ENCODE peak calls at places on chromosome 17, in five cellular contexts. Z is breast epithelium, M is HCT116, B is transverse colon, H is H1. V is an unnamed sample.

GRCh38 chr17:41363881-41364280 is 5.7 kb downstream of the KRT33B start:
- DNase-seq in Z (no peak), M (no peak), B (no peak), H (no peak), V (no peak)

GRCh38 chr17:7560172-7561027 is 1.3 kb upstream of the SENP3 start:
- DNase-seq in Z (peak), M (no peak), B (peak), H (no peak), V (no peak)

GRCh38 chr17:41415833-41416335 is 8.5 kb downstream of the KRT37 start:
- DNase-seq in Z (no peak), M (no peak), B (no peak), H (no peak), V (no peak)

GRCh38 chr17:75832164-75832651 is 12.0 kb downstream of the UNC13D start:
- DNase-seq in Z (no peak), M (no peak), B (peak), H (no peak), V (no peak)

GRCh38 chr17:40538019-40538935 is 27.0 kb downstream of the CCR7 start:
- DNase-seq in Z (peak), M (no peak), B (no peak), H (no peak), V (no peak)

GRCh38 chr17:79833744-79834574 is 5.3 kb downstream of the CBX4 start:
- DNase-seq in Z (no peak), M (no peak), B (no peak), H (no peak), V (no peak)

GRCh38 chr17:39553326-39553945 is 54.3 kb downstream of the NEUROD2 start:
- DNase-seq in Z (no peak), M (no peak), B (no peak), H (no peak), V (no peak)

GRCh38 chr17:74532115-74532514 is 840 bp upstream of the CD300LB start:
- DNase-seq in Z (no peak), M (no peak), B (peak), H (peak), V (peak)

GRCh38 chr17:76107507-76107906 is 3.9 kb upstream of the EXOC7 start:
- DNase-seq in Z (no peak), M (peak), B (no peak), H (no peak), V (no peak)

GRCh38 chr17:62661337-62661736 is 33.9 kb downstream of the MRC2 start:
- DNase-seq in Z (no peak), M (no peak), B (no peak), H (no peak), V (no peak)

GRCh38 chr17:41382396-41382795 is 290 bp upstream of the KRT34 start:
- DNase-seq in Z (no peak), M (no peak), B (no peak), H (no peak), V (no peak)

GRCh38 chr17:31424944-31425582 is 33.6 kb downstream of the RAB11FIP4 start:
- DNase-seq in Z (no peak), M (no peak), B (no peak), H (peak), V (no peak)

GRCh38 chr17:7563115-7563869 is 1.6 kb downstream of the SENP3 start:
- DNase-seq in Z (no peak), M (no peak), B (no peak), H (no peak), V (no peak)

GRCh38 chr17:40372031-40372430 is 7.5 kb upstream of the GJD3 start:
- DNase-seq in Z (no peak), M (no peak), B (no peak), H (no peak), V (no peak)

GRCh38 chr17:44915727-44916058 is 393 bp upstream of the GFAP start:
- DNase-seq in Z (no peak), M (no peak), B (no peak), H (no peak), V (no peak)

GRCh38 chr17:80872011-80872929 is 119.4 kb upstream of the CHMP6 start:
- DNase-seq in Z (peak), M (no peak), B (no peak), H (no peak), V (no peak)

GRCh38 chr17:7404737-7405412 is 978 bp upstream of the TMEM256 start:
- DNase-seq in Z (peak), M (no peak), B (no peak), H (no peak), V (peak)

GRCh38 chr17:71975998-71976649 is 144.7 kb upstream of the SOX9 start:
- DNase-seq in Z (peak), M (no peak), B (peak), H (no peak), V (peak)
- TF ChIP-seq POLR2AphosphoS5 in Z (peak), M (no peak), B (no peak), H (no peak), V (no peak)

DNA sequence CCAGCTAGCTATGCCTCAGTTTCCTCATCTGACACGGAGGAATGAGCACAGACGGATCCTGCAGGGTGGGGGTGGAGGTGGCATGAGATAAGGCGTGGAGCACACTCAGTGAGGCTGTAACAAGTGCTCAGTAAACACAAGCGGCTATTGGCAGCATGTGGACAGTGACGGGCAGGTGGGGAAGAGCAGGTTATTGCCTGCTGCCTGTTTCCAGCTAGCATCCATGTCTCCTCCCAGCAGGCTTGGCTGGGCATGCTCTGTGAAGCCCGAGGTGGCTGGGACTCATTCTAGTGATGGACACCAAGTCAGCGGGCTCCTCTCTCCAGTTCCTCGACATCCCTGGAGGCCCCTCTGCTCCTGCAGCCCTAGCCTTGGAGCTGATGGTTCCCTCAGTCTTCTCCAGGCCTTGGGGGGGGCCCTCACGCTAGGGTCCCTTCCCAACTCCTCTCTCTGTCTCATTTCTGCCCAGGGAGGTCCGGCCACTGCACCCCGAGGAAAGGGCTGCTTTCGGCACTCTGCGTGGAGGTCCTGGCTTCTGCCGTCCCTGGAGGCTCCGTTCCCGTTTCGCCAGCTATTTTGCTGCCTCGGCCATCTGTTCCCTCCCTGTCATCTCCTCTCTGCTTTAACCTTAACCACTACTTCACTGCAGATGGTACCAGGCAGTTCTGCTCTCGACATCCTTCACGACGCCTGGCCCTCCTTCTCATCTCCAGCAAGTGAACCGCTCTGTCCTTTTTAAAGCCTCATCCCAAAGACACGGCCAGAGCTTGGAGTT is 6.2 kb downstream of the RTN4RL1 start:
- DNase-seq in Z (no peak), M (no peak), B (no peak), H (no peak), V (no peak)
- TF ChIP-seq POLR2AphosphoS5 in Z (no peak), M (no peak), B (no peak), H (no peak), V (no peak)

GRCh38 chr17:55347341-55347740 is 74.3 kb downstream of the MMD start:
- DNase-seq in Z (no peak), M (no peak), B (no peak), H (no peak), V (no peak)

GRCh38 chr17:55345132-55345531 is 76.5 kb downstream of the MMD start:
- DNase-seq in Z (no peak), M (no peak), B (no peak), H (no peak), V (no peak)

GRCh38 chr17:55351027-55351625 is 70.5 kb downstream of the MMD start:
- DNase-seq in Z (no peak), M (no peak), B (no peak), H (no peak), V (no peak)

GRCh38 chr17:55346658-55347057 is 75.0 kb downstream of the MMD start:
- DNase-seq in Z (no peak), M (no peak), B (no peak), H (no peak), V (no peak)

DNA sequence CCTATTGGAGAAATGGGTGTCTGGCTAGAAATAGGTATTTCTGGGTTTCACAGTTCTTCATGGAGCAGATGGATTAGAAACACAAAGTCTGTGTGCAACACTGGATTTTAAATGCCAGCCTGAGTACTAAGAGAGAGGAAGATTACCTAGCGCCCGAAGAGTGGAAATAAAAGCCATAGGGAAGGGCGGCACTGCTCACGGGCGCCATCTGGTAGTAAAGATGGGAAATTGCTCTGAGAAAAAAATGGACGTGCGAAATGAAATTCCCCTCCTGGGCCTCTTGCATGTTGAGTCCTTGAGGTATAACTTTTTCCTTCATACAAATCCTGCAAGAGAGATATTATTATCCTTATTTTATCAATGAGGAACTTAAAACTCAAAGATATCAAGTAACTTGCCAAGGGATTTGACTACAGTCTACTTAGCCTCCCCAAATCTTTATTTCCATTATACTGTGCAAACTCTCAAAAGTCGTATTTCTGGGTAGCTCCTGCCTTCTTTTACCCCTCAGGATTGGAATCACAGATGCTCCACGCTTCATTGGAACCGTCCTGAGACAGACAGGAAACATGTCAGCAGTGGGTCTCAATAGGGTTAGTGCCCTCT is 72.8 kb downstream of the MMD start:
- DNase-seq in Z (no peak), M (peak), B (peak), H (no peak), V (no peak)
- TF ChIP-seq POLR2AphosphoS5 in Z (no peak), M (no peak), B (no peak), H (no peak), V (no peak)

DNA sequence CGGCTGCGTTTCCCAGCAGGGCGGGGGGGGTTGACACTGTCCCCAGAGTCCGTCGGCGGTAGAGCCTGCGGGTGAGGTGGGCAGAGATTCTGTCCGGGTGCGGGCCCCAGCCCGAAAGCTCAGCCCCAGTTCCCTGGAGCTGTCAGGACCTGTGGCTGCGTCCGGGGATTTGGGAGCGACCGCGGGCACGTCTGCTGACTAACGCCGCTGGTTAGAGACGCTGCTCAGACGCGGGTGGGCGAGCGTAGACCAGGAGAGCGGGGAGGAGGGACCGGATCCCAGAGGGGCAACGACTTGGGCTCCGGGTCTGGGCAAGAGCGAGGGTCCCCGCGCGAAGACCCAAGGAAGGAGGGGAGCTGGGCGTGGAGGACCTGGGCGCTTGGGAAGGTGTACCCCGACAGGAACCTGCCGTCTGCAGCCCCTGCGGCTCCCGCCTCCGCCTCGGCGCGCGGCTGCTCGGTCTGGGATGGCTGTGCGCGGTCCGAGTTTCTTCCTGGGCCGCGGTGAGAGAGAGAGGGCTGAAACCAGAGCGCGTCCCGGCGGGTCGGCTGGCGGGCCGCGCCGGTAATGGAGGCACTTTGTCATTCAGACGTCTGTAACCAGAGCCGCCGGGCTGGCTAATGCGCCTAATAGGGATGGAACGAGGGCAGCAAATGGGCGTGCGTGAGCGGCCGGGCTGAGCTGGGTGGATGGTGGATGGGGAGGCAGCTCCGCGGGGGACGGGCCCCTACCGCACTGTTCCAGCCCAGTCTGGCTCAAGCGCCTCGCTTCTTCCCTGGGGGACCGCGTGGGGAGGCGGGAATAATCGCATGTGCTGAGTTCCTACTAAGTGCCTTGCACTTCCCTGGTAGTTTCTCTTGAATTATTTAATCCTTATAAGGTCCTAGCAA is 2.3 kb downstream of the NGFR start:
- DNase-seq in Z (no peak), M (no peak), B (peak), H (no peak), V (no peak)
- TF ChIP-seq POLR2AphosphoS5 in Z (no peak), M (no peak), B (no peak), H (no peak), V (no peak)

GRCh38 chr17:78425429-78425828 is 47.0 kb downstream of the PGS1 start:
- DNase-seq in Z (no peak), M (no peak), B (no peak), H (no peak), V (no peak)
- TF ChIP-seq POLR2AphosphoS5 in Z (no peak), M (no peak), B (no peak), H (no peak), V (no peak)

GRCh38 chr17:11555530-11555929 is 42.7 kb upstream of the DNAH9 start:
- DNase-seq in Z (no peak), M (no peak), B (no peak), H (no peak), V (no peak)

GRCh38 chr17:11554542-11554941 is 43.7 kb upstream of the DNAH9 start:
- DNase-seq in Z (no peak), M (no peak), B (no peak), H (no peak), V (no peak)

GRCh38 chr17:11553135-11553534 is 45.1 kb upstream of the DNAH9 start:
- DNase-seq in Z (no peak), M (no peak), B (no peak), H (no peak), V (no peak)

GRCh38 chr17:11551442-11551841 is 46.8 kb upstream of the DNAH9 start:
- DNase-seq in Z (no peak), M (no peak), B (no peak), H (no peak), V (no peak)

GRCh38 chr17:11554042-11554441 is 44.2 kb upstream of the DNAH9 start:
- DNase-seq in Z (no peak), M (no peak), B (no peak), H (no peak), V (no peak)
- TF ChIP-seq POLR2AphosphoS5 in Z (no peak), M (no peak), B (no peak), H (no peak), V (no peak)

GRCh38 chr17:19317359-19318095 is 45.0 kb downstream of the B9D1 start:
- DNase-seq in Z (no peak), M (peak), B (peak), H (peak), V (peak)
- TF ChIP-seq POLR2AphosphoS5 in Z (no peak), M (no peak), B (no peak), H (peak), V (no peak)

DNA sequence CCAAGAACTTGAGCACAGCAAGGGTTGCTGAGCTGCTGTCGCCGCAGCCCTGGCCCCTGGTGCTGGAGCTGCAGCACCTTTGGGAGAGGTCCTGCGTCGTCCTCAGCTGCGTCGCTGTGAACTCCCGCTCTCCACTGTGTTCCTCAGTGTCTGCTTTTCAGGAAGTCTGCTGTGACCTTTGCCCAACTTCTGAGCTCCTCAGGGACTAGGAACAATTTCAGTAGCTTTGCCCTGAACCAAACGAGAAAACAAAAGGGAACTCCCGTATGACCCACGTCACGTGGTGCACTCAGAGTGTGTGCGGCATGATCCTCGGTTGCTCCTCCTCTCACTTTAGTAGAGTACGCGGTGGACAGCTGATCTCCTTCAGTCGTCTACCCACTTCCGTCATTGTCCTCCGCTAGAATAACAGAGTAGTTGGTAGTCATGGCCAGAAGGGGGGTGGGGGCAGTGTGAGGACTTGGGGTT is 44.2 kb downstream of the WDR45B start:
- DNase-seq in Z (no peak), M (no peak), B (peak), H (no peak), V (no peak)
- TF ChIP-seq POLR2AphosphoS5 in Z (no peak), M (no peak), B (peak), H (no peak), V (no peak)

V was measured in suprapubic skin.